ENCODE peak calls at places on chromosomes 1 and 21, in seven cellular contexts. G, H, U, A, O, T and V are unnamed samples.

GRCh38 chr1:55699151-55699695 is 484.1 kb upstream of the USP24 start:
- DNase-seq in G (no peak), H (no peak), U (no peak), A (no peak), O (no peak), T (no peak), V (no peak)

GRCh38 chr1:228370439-228370940 is 36.1 kb downstream of the TRIM11 start:
- DNase-seq in G (no peak), H (peak; percentile 44), U (no peak), A (no peak), O (no peak), T (no peak), V (peak; percentile 19)

GRCh38 chr1:35220976-35221375 is 28.0 kb upstream of the SFPQ start:
- DNase-seq in G (peak; percentile 39), H (peak; percentile 57), U (no peak), A (no peak), O (peak; percentile 23), T (peak; percentile 62), V (peak; percentile 31)

GRCh38 chr1:165717918-165718515 is 19.7 kb upstream of the ALDH9A1 start:
- DNase-seq in G (peak; percentile 29), H (peak; percentile 49), U (no peak), A (peak; percentile 64), O (peak; percentile 69), T (peak; percentile 47), V (peak; percentile 16)

GRCh38 chr1:197268012-197268411 is at the start of gene CRB1:
- DNase-seq in G (no peak), H (no peak), U (no peak), A (no peak), O (no peak), T (peak; percentile 27), V (no peak)

GRCh38 chr1:100440075-100440809 is 87.9 kb downstream of the CDC14A start:
- DNase-seq in G (no peak), H (peak; percentile 54), U (no peak), A (no peak), O (peak; percentile 2), T (peak; percentile 35), V (no peak)

GRCh38 chr1:169509354-169509753 is 23.6 kb upstream of the SLC19A2 start:
- DNase-seq in G (no peak), H (no peak), U (no peak), A (no peak), O (peak; percentile 64), T (no peak), V (no peak)

GRCh38 chr1:4585216-4585615 is 69.2 kb upstream of the AJAP1 start:
- DNase-seq in G (peak; percentile 46), H (peak; percentile 78), U (no peak), A (peak; percentile 99), O (no peak), T (peak; percentile 50), V (no peak)

GRCh38 chr1:61270761-61271411 is 188.5 kb downstream of the NFIA start:
- DNase-seq in G (no peak), H (peak; percentile 73), U (no peak), A (no peak), O (peak; percentile 46), T (no peak), V (no peak)

GRCh38 chr1:108699375-108700332 is 7.5 kb downstream of the PRPF38B start:
- DNase-seq in G (no peak), H (no peak), U (no peak), A (no peak), O (no peak), T (no peak), V (no peak)

GRCh38 chr1:26021647-26022403 is at the start of gene EXTL1:
- DNase-seq in G (no peak), H (no peak), U (no peak), A (peak; percentile 81), O (no peak), T (peak; percentile 96), V (no peak)

GRCh38 chr1:70528591-70529333 is 117.7 kb downstream of the CTH start:
- DNase-seq in G (no peak), H (peak; percentile 33), U (no peak), A (peak; percentile 58), O (peak; percentile 13), T (peak; percentile 65), V (no peak)

GRCh38 chr1:86757272-86757984 is 53.1 kb downstream of the SH3GLB1 start:
- DNase-seq in G (no peak), H (no peak), U (no peak), A (no peak), O (no peak), T (no peak), V (no peak)

GRCh38 chr1:111097356-111098099 is 42.4 kb downstream of the DRAM2 start:
- DNase-seq in G (no peak), H (no peak), U (no peak), A (no peak), O (no peak), T (no peak), V (no peak)

GRCh38 chr1:54249798-54250497 is 50.0 kb downstream of the MRPL37 start:
- DNase-seq in G (no peak), H (no peak), U (no peak), A (no peak), O (peak; percentile 66), T (no peak), V (no peak)

GRCh38 chr1:59827055-59827643 is 12.4 kb downstream of the HOOK1 start:
- DNase-seq in G (no peak), H (no peak), U (no peak), A (no peak), O (no peak), T (no peak), V (no peak)

GRCh38 chr1:67184838-67185421 is 18.7 kb downstream of the IL23R start:
- DNase-seq in G (no peak), H (no peak), U (no peak), A (no peak), O (no peak), T (no peak), V (no peak)

GRCh38 chr1:59025898-59026426 is 242.1 kb upstream of the JUN start:
- DNase-seq in G (no peak), H (no peak), U (peak; percentile 85), A (no peak), O (no peak), T (no peak), V (no peak)

GRCh38 chr1:206023682-206024081 is at the start of gene CTSE:
- DNase-seq in G (no peak), H (no peak), U (no peak), A (no peak), O (no peak), T (no peak), V (no peak)
- TF ChIP-seq POLR2AphosphoS5 in G (no peak), H (no peak), U (no peak), A (no peak), O (no peak), T (no peak), V (no peak)

GRCh38 chr1:207034998-207035397 is 2.4 kb upstream of the C1orf116 start:
- DNase-seq in G (no peak), H (no peak), U (no peak), A (no peak), O (no peak), T (no peak), V (no peak)
- TF ChIP-seq TAF1 in G (no peak), H (no peak), U (no peak), A (no peak), O (no peak), T (no peak), V (no peak)

GRCh38 chr1:85460555-85461088 is 4.3 kb downstream of the DDAH1 start:
- DNase-seq in G (no peak), H (no peak), U (no peak), A (no peak), O (peak; percentile 65), T (no peak), V (no peak)
- TF ChIP-seq POLR2AphosphoS5 in G (no peak), H (no peak), U (no peak), A (no peak), O (no peak), T (no peak), V (no peak)

DNA sequence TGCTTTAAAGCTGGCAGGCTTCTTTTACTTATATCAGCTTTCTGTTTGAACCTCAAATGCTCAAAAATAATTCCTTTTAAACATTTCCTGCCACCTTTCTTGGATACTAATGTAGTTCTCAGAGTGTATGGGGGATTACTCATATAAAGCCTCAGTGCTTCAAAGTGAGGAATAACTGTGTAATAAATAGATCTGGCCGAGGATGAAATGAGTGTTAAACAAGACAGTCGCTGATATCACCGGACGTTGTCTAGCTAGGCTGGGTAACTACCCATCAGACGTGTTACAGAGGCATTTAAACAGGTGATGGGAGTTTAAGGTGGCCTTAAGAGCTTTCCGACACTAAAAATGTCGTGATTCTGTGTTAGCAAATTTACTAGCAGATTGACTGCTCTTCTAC is 53.1 kb downstream of the VANGL2 start:
- DNase-seq in G (no peak), H (no peak), U (peak; percentile 66), A (no peak), O (no peak), T (no peak), V (no peak)
- TF ChIP-seq TAF1 in G (peak; percentile 28), H (no peak), U (no peak), A (no peak), O (no peak), T (no peak), V (no peak)

GRCh38 chr21:36207577-36208320 is 51.1 kb downstream of the DOP1B start:
- DNase-seq in G (no peak), H (no peak), U (no peak), A (no peak), O (no peak), T (no peak), V (no peak)

GRCh38 chr21:36208326-36209013 is 51.8 kb downstream of the DOP1B start:
- DNase-seq in G (no peak), H (no peak), U (no peak), A (peak; percentile 49), O (no peak), T (no peak), V (no peak)

GRCh38 chr21:36210779-36211659 is 54.4 kb downstream of the DOP1B start:
- DNase-seq in G (no peak), H (no peak), U (no peak), A (no peak), O (no peak), T (no peak), V (no peak)

GRCh38 chr21:36211660-36212512 is 55.3 kb downstream of the DOP1B start:
- DNase-seq in G (no peak), H (no peak), U (no peak), A (no peak), O (no peak), T (no peak), V (no peak)

DNA sequence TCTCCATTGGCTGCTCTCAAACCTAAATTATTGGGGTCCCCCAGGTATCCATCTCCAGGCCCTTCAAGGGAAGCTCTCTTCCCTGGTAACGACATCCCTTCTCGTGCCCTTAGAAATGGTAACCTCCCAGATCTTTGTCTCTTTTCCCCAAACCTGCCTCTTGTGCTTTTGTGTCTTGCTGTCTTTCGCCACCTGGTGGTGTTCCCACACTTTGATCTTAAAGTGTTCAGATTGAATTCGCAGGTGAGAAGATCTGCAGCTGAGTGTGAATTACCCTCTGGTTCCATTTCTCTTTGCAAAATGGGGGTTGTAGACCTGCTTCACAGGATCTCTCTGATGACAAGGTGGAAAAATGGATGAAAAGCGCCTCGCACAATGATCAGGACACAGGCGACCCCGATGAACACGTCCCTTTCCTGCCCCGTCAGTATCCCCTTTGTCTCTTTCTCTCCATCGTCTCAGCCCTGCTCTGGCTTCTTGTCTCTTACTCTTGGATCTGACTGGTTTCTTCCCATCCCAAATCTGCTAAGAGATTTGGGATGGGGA is 53.1 kb downstream of the DOP1B start:
- DNase-seq in G (no peak), H (peak; percentile 45), U (no peak), A (peak; percentile 70), O (peak; percentile 71), T (peak; percentile 39), V (peak; percentile 23)
- TF ChIP-seq POLR2AphosphoS5 in G (no peak), H (no peak), U (no peak), A (no peak), O (no peak), T (no peak), V (no peak)